ENCODE peak calls at places on chromosomes 13 and 19, in four cellular contexts. X is K562, T is HepG2, P is GM12878. A is an unnamed sample.

GRCh38 chr19:14528419-14529253 is 758 bp upstream of the TECR start:
- DNase-seq in X (no peak), P (no peak), T (no peak), A (no peak)

GRCh38 chr13:97282705-97283104 is 60.6 kb downstream of the MBNL2 start:
- DNase-seq in P (no peak), X (no peak), T (no peak), A (no peak)

GRCh38 chr19:19142347-19142746 is 4.1 kb upstream of the TMEM161A start:
- DNase-seq in P (no peak), X (no peak), T (no peak), A (no peak)

GRCh38 chr19:13974073-13974472 is 21.8 kb downstream of the DCAF15 start:
- DNase-seq in P (no peak), T (no peak), X (peak; percentile 82), A (peak; percentile 53)

GRCh38 chr13:39144941-39145533 is 106.8 kb downstream of the NHLRC3 start:
- DNase-seq in P (no peak), T (no peak), X (peak; percentile 17), A (peak; percentile 68)

GRCh38 chr13:74966814-74967213 is 515.2 kb downstream of the TBC1D4 start:
- DNase-seq in X (no peak), P (no peak), T (no peak), A (no peak)

GRCh38 chr13:25468330-25469178 is 96.8 kb downstream of the ATP8A2 start:
- DNase-seq in T (no peak), P (no peak), X (peak; percentile 90), A (peak; percentile 73)

GRCh38 chr13:37889811-37890210 is 20.2 kb upstream of the TRPC4 start:
- DNase-seq in P (no peak), T (no peak), X (no peak), A (no peak)

GRCh38 chr19:5578094-5578846 is 10.5 kb upstream of the TINCR start:
- DNase-seq in X (peak; percentile 90), P (no peak), T (peak; percentile 38), A (peak; percentile 90)

GRCh38 chr19:18731562-18732008 is 48.1 kb downstream of the CRTC1 start:
- DNase-seq in X (peak; percentile 77), P (no peak), T (peak; percentile 32), A (no peak)

GRCh38 chr13:54029226-54029625 is 1000.6 kb downstream of the OLFM4 start:
- DNase-seq in X (no peak), P (peak; percentile 21), T (no peak), A (peak; percentile 5)

GRCh38 chr13:44764334-44764733 is 188.2 kb upstream of the TSC22D1 start:
- DNase-seq in X (no peak), P (no peak), T (no peak), A (no peak)

GRCh38 chr13:32901994-32902780 is 114.0 kb upstream of the KL start:
- DNase-seq in P (no peak), T (no peak), X (no peak), A (no peak)

GRCh38 chr19:45607071-45608029 is 5.3 kb upstream of the GPR4 start:
- DNase-seq in X (peak; percentile 79), P (no peak), T (peak; percentile 60), A (peak; percentile 75)

GRCh38 chr13:83162493-83162892 is 719.8 kb downstream of the SLITRK1 start:
- DNase-seq in P (no peak), T (no peak), X (no peak), A (no peak)

GRCh38 chr13:79448413-79448812 is 32.5 kb upstream of the NDFIP2 start:
- DNase-seq in T (no peak), P (no peak), X (no peak), A (no peak)

GRCh38 chr19:16366056-16366432 is 41.4 kb downstream of the KLF2 start:
- DNase-seq in P (no peak), T (no peak), X (no peak), A (no peak)

DNA sequence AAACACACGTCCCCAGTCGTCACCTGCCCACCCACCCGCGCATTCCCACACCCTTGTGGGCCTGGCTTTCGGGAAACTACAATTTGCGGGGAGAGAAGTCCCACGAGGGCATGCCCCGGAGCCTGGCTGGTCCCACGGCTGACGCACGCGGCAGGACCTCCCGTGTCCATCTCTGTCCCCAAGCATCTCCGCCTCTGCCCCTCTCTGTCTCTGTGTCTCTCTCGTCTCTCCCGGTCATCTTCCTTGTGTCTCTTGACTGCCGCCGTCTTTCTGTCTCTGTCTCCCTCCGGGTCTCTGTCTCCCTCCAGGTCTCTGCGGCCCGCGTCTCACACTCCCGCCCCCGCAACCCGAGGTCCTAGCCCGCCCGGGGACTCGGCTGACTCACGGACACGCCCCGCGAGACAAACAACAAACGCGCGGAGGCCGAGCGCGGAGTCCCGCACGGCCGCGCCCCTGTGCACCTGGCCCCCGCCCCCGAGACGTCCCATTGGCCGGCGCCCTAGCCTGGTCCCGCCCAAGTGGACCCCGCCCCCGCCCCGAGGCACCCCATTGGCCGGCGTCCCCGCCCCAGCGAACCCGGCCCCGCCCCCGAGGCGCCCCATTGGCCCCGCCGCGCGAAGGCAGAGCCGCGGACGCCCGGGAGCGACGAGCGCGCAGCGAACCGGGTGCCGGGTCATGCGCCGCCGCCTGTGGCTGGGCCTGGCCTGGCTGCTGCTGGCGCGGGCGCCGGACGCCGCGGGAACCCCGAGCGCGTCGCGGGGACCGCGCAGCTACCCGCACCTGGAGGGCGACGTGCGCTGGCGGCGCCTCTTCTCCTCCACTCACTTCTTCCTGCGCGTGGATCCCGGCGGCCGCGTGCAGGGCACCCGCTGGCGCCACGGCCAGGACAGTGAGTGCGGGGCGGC is at the start of gene FGF22:
- DNase-seq in T (peak; percentile 44), P (no peak), X (peak; percentile 99), A (peak; percentile 97)
- TF ChIP-seq BHLHE40 in T (no peak), P (no peak), X (no peak), A (no peak)

GRCh38 chr19:48999481-49000325 is 6.0 kb downstream of the RUVBL2 start:
- DNase-seq in T (no peak), X (peak; percentile 56), P (no peak), A (peak; percentile 72)
- TF ChIP-seq TARDBP in T (no peak), X (no peak), P (no peak), A (no peak)

GRCh38 chr19:11450570-11451326 is 15.3 kb downstream of the PRKCSH start:
- DNase-seq in T (no peak), X (peak; percentile 9), P (no peak), A (no peak)

GRCh38 chr19:11451327-11451941 is 16.0 kb downstream of the PRKCSH start:
- DNase-seq in P (no peak), X (peak; percentile 16), T (no peak), A (no peak)

GRCh38 chr19:11453468-11454341 is 18.3 kb downstream of the PRKCSH start:
- DNase-seq in X (peak; percentile 70), T (no peak), P (no peak), A (no peak)

GRCh38 chr19:11451942-11452813 is 16.7 kb downstream of the PRKCSH start:
- DNase-seq in P (no peak), T (no peak), X (peak; percentile 42), A (no peak)

GRCh38 chr19:11452814-11453335 is 17.4 kb downstream of the PRKCSH start:
- DNase-seq in P (no peak), X (peak; percentile 9), T (no peak), A (no peak)
- TF ChIP-seq BHLHE40 in P (no peak), X (no peak), T (no peak), A (no peak)

GRCh38 chr13:103099894-103100293 is 33.7 kb upstream of the SLC10A2 start:
- DNase-seq in X (no peak), P (no peak), T (no peak), A (no peak)

GRCh38 chr13:103100795-103101194 is 34.6 kb upstream of the SLC10A2 start:
- DNase-seq in T (no peak), P (no peak), X (no peak), A (no peak)

GRCh38 chr13:103101500-103101899 is 35.3 kb upstream of the SLC10A2 start:
- DNase-seq in X (no peak), P (no peak), T (no peak), A (no peak)

GRCh38 chr13:103098535-103098934 is 32.3 kb upstream of the SLC10A2 start:
- DNase-seq in X (no peak), T (no peak), P (no peak), A (no peak)

GRCh38 chr13:103097366-103097928 is 31.2 kb upstream of the SLC10A2 start:
- DNase-seq in X (no peak), P (no peak), T (no peak), A (no peak)
- TF ChIP-seq TARDBP in X (no peak), P (no peak), T (no peak), A (no peak)

DNA sequence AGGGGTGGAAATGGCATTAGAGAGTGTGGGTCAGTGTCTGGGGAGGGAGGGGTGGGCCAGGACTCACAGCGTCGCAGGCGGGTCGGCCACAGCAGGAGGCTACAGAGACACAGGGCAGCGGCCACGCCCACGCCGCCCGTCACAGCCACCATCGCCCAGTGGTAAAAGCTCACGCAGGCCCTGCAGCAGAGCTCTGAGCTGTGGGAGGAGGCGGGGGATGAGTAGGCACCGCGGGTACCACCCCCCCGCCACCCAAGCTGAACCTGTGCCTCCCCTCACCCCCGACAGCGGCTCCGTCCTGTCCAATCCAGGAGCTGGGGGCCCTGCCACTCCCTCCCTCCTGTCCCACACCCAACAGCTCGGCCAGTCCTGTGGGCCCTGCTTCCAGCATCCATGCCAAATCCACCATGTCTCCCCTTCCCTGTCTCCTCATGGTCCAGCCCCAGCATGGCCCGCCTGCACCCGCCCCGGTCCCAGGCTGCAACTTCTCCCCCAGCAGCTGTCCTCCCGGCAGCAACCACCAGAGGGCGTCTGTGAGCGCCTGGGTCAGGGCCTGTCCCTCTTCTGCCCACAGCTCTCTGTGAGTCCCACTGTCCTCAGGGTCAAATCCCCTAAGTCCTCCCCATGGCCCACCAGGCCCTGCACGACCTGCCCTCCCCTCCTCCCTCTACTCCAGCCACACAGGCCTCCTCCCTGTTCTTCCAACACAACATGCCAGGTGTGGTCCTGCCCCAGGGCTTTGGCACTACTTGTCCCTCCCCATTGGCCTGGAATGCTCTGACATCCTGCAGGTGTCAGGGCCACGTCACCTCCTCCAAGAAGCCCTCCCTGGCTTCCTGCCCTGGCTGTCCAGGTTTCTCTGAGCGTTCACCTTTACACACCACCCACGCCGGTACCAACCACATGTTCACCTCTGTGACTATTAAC is 6.0 kb downstream of the TEKTIP1 start:
- DNase-seq in T (peak; percentile 35), P (no peak), X (peak; percentile 84), A (peak; percentile 89)
- TF ChIP-seq BHLHE40 in T (no peak), P (no peak), X (peak; percentile 24), A (no peak)

DNA sequence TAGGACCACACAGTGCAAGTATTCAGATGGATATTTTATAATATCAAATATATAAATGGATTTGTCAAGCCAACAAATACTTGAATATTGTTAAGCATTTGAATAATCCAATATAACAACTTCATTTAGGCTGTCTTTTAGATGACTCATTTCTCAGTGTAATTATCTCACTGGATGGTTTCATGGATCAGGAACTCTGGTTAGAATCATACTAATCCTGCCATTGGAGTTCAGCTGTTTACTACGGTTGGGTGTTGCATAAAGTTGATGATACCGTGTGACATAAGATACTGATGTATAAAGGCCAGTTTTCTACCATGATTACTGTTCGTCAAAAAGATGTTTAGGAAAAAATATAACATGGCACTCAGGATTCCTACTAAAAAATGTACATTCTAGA is 196.3 kb downstream of the TSHZ3 start:
- DNase-seq in P (no peak), T (no peak), X (no peak), A (no peak)
- TF ChIP-seq TARDBP in P (no peak), T (no peak), X (no peak), A (no peak)

A was measured in HEK293T.